ENCODE peak calls at places on chromosomes 4 and X, in seven cellular contexts. I, N, M, X, S, L and R are unnamed samples.
A peak's percentile ranks its signal among the peaks of the same experiment; 100 is the strongest.

GRCh38 chr4:144645102-144645469 is 870 bp upstream of the HHIP start:
- DNase-seq in X (no peak), M (no peak), S (no peak), L (no peak), I (no peak), N (no peak), R (no peak)

GRCh38 chr4:102438396-102438795 is 62.8 kb upstream of the NFKB1 start:
- DNase-seq in I (no peak), N (no peak), L (no peak), M (no peak), X (no peak), S (no peak), R (no peak)

GRCh38 chr4:51842167-51842553 is 793 bp upstream of the DCUN1D4 start:
- DNase-seq in L (peak; percentile 7), M (no peak), X (no peak), S (no peak), I (no peak), N (no peak), R (no peak)

GRCh38 chr4:2402453-2402852 is 16.0 kb downstream of the ZFYVE28 start:
- DNase-seq in N (no peak), I (no peak), L (peak; percentile 16), M (no peak), X (no peak), S (peak; percentile 19), R (no peak)

GRCh38 chrX:140504371-140505324 is at the start of gene SOX3:
- DNase-seq in S (no peak), I (no peak), N (no peak), X (no peak), M (no peak), L (no peak), R (no peak)

GRCh38 chrX:318739-319578 is at the start of gene GTPBP6:
- DNase-seq in L (peak; percentile 95), M (peak; percentile 100), X (no peak), S (peak; percentile 99), I (no peak), N (peak; percentile 100), R (peak; percentile 95)

GRCh38 chr4:141391771-141392170 is 171.1 kb downstream of the ZNF330 start:
- DNase-seq in N (no peak), X (peak; percentile 32), S (no peak), I (no peak), M (no peak), L (no peak), R (peak; percentile 38)

GRCh38 chr4:160880186-160880585 is 1283.6 kb downstream of the FSTL5 start:
- DNase-seq in N (no peak), X (no peak), L (no peak), I (no peak), S (no peak), M (no peak), R (no peak)

GRCh38 chr4:124018383-124019317 is 622.1 kb downstream of the SPRY1 start:
- DNase-seq in X (no peak), N (no peak), L (no peak), I (no peak), M (no peak), S (no peak), R (no peak)

GRCh38 chr4:98481167-98481566 is 177.2 kb downstream of the TSPAN5 start:
- DNase-seq in S (no peak), N (no peak), L (no peak), I (no peak), X (no peak), M (no peak), R (no peak)